ENCODE peak calls at places on chromosomes 7 and 10, in five cellular contexts. M is activated CD4-positive, alpha-beta T cell treated with anti-CD3 and anti-CD28 coated beads for 48 hours; Q is CD4-positive, CD25-positive, alpha-beta regulatory T cell; W is neural crest cell; U is fibroblast of mammary gland. B is an unnamed sample.

GRCh38 chr10:6082496-6083395 is 6.1 kb upstream of the RBM17 start:
- DNase-seq in Q (no peak), M (peak), U (no peak), W (no peak), B (peak)

GRCh38 chr10:66637273-66638036 is 288.4 kb upstream of the LRRTM3 start:
- DNase-seq in M (no peak), W (no peak), U (no peak), Q (no peak), B (peak)

GRCh38 chr10:30671011-30671616 is 41.6 kb upstream of the LYZL2 start:
- DNase-seq in W (peak), U (peak), M (no peak), Q (peak), B (peak)

GRCh38 chr10:97494863-97495506 is 3.2 kb downstream of the MMS19 start:
- DNase-seq in W (no peak), M (no peak), U (peak), Q (no peak), B (no peak)

GRCh38 chr7:605661-606450 is 86.2 kb upstream of the PDGFA start:
- DNase-seq in U (no peak), M (no peak), Q (no peak), W (no peak), B (no peak)

GRCh38 chr10:58189269-58189668 is 78.4 kb downstream of the IPMK start:
- DNase-seq in U (peak), W (no peak), M (no peak), Q (no peak), B (peak)

GRCh38 chr10:10133271-10133670 is 884.4 kb upstream of the CELF2 start:
- DNase-seq in W (no peak), Q (no peak), U (no peak), M (no peak), B (no peak)

GRCh38 chr7:128262273-128263028 is 21.4 kb downstream of the LEP start:
- DNase-seq in U (no peak), W (no peak), Q (no peak), M (no peak), B (no peak)

B was measured in cardiac muscle cell.